ENCODE peak calls at places on chromosomes 11 and 22, in seven cellular contexts. O is CD8-positive, alpha-beta memory T cell; I is T follicular helper cell; U is hippocampal formation; B is RPMI8226; N is AG08396; W is AG20443. Z is an unnamed sample.

GRCh38 chr11:22276535-22276934 is 61.6 kb upstream of the SLC17A6 start:
- DNase-seq in O (no peak), I (no peak), U (no peak), B (no peak), N (no peak), W (no peak), Z (no peak)

GRCh38 chr22:26903030-26903856 is 245.9 kb downstream of the MIAT start:
- DNase-seq in O (no peak), I (no peak), U (no peak), B (no peak), N (no peak), W (no peak), Z (peak; percentile 47)

GRCh38 chr22:39545310-39546063 is 12.9 kb upstream of the RPS19BP1 start:
- DNase-seq in O (peak; percentile 70), I (peak; percentile 39), U (no peak), B (no peak), N (no peak), W (peak; percentile 67), Z (peak; percentile 47)

GRCh38 chr11:78853521-78853920 is 278.9 kb upstream of the NARS2 start:
- DNase-seq in O (no peak), I (no peak), U (no peak), B (no peak), N (no peak), W (no peak), Z (no peak)

GRCh38 chr11:129192150-129192549 is at the start of gene ARHGAP32:
- DNase-seq in O (no peak), I (no peak), U (no peak), B (no peak), N (no peak), W (no peak), Z (peak; percentile 15)

GRCh38 chr11:47891886-47892285 is 43.7 kb upstream of the NUP160 start:
- DNase-seq in O (no peak), I (no peak), U (no peak), B (no peak), N (no peak), W (no peak), Z (no peak)

GRCh38 chr11:44727114-44727372 is 281 bp downstream of the TSPAN18 start:
- DNase-seq in O (no peak), I (peak; percentile 6), U (no peak), B (no peak), N (no peak), W (no peak), Z (no peak)

GRCh38 chr11:97937501-97937900 is 1083.2 kb upstream of the CNTN5 start:
- DNase-seq in O (no peak), I (no peak), U (no peak), B (no peak), N (no peak), W (no peak), Z (no peak)

GRCh38 chr11:8807544-8808225 is 103.3 kb upstream of the AKIP1 start:
- DNase-seq in O (no peak), I (no peak), U (no peak), B (no peak), N (peak; percentile 72), W (peak; percentile 85), Z (peak; percentile 61)

GRCh38 chr11:45105233-45105992 is 41.0 kb upstream of the PRDM11 start:
- DNase-seq in O (peak; percentile 78), I (peak; percentile 31), U (peak; percentile 45), B (peak; percentile 62), N (peak; percentile 84), W (peak; percentile 91), Z (peak; percentile 68)

GRCh38 chr22:20641198-20641892 is 132.6 kb upstream of the SERPIND1 start:
- DNase-seq in O (no peak), I (no peak), U (no peak), B (no peak), N (no peak), W (no peak), Z (no peak)

GRCh38 chr11:113532697-113533424 is 57.7 kb upstream of the DRD2 start:
- DNase-seq in O (peak; percentile 64), I (peak; percentile 33), U (peak; percentile 70), B (peak; percentile 76), N (peak; percentile 61), W (peak; percentile 83), Z (peak; percentile 77)

GRCh38 chr22:49760280-49760629 is 67.4 kb downstream of the BRD1 start:
- DNase-seq in O (no peak), I (no peak), U (no peak), B (no peak), N (no peak), W (no peak), Z (no peak)

GRCh38 chr11:69280994-69281393 is 13.0 kb upstream of the MYEOV start:
- DNase-seq in O (no peak), I (no peak), U (no peak), B (no peak), N (peak; percentile 86), W (peak; percentile 93), Z (no peak)

GRCh38 chr11:11186249-11186648 is 166.8 kb downstream of the CSNK2A3 start:
- DNase-seq in O (no peak), I (no peak), U (no peak), B (no peak), N (no peak), W (no peak), Z (no peak)

GRCh38 chr11:46356911-46357482 is 9.7 kb downstream of the DGKZ start:
- DNase-seq in O (no peak), I (no peak), U (no peak), B (no peak), N (no peak), W (peak; percentile 47), Z (no peak)

GRCh38 chr11:121479839-121480238 is 27.1 kb upstream of the SORL1-AS1 start:
- DNase-seq in O (no peak), I (no peak), U (no peak), B (no peak), N (no peak), W (no peak), Z (no peak)

GRCh38 chr11:65501530-65502273 is 2.9 kb downstream of the MALAT1 start:
- DNase-seq in O (no peak), I (no peak), U (no peak), B (peak; percentile 54), N (no peak), W (no peak), Z (no peak)

GRCh38 chr11:116707250-116707649 is 65.5 kb downstream of the BUD13 start:
- DNase-seq in O (no peak), I (no peak), U (no peak), B (peak; percentile 67), N (no peak), W (no peak), Z (peak; percentile 75)

GRCh38 chr22:18042685-18043084 is 18.3 kb upstream of the MICAL3 start:
- DNase-seq in O (no peak), I (no peak), U (no peak), B (no peak), N (no peak), W (peak; percentile 48), Z (no peak)

Z was measured in transverse colon.